ENCODE peak calls at places on chromosomes 16 and 17, in ten cellular contexts. J, E, A, K, O, G, B, D, F and N are unnamed samples. For H3K4me1 and H3K36me3, the result is how much of the 10 kb centered on the place peaks cover.

GRCh38 chr17:31534223-31534888 is 142.9 kb downstream of the RAB11FIP4 start:
- DNase-seq in A (no peak), F (no peak), J (no peak), B (no peak), G (peak), E (peak), K (no peak), O (no peak), D (no peak), N (no peak)

GRCh38 chr17:55642741-55643140 is 79.9 kb downstream of the TMEM100 start:
- DNase-seq in G (no peak), J (no peak), F (no peak), A (no peak), B (no peak), K (no peak), O (no peak), E (no peak), D (no peak), N (no peak)

GRCh38 chr17:2214047-2214717 is 89.4 kb downstream of the SMG6 start:
- DNase-seq in E (peak), O (peak), D (no peak), G (no peak), J (peak), A (peak), K (peak), B (peak), F (no peak), N (peak)

GRCh38 chr17:17919169-17920107 is 52.8 kb downstream of the TOM1L2 start:
- DNase-seq in E (peak), D (peak), K (peak), G (peak), B (peak), A (peak), O (peak), J (peak), F (peak), N (peak)

GRCh38 chr16:21625026-21625425 is 25.6 kb downstream of the METTL9 start:
- DNase-seq in O (no peak), K (no peak), F (no peak), A (no peak), D (no peak), B (no peak), J (no peak), G (no peak), E (no peak), N (no peak)

GRCh38 chr17:33968350-33969044 is 286.6 kb upstream of the CCL2 start:
- DNase-seq in O (no peak), D (no peak), B (no peak), K (no peak), F (no peak), J (no peak), A (no peak), E (no peak), G (no peak), N (peak)

GRCh38 chr17:40547079-40547784 is 18.0 kb downstream of the CCR7 start:
- DNase-seq in D (peak), G (peak), K (peak), F (no peak), E (no peak), J (peak), A (peak), O (peak), B (peak), N (peak)

GRCh38 chr16:81945665-81946064 is 65.6 kb downstream of the SDR42E1 start:
- DNase-seq in E (peak), O (no peak), K (no peak), J (no peak), D (no peak), B (no peak), A (no peak), F (no peak), G (no peak), N (no peak)

GRCh38 chr17:50186661-50187402 is 14.6 kb downstream of the COL1A1 start:
- DNase-seq in A (no peak), K (no peak), O (no peak), E (peak), D (no peak), J (no peak), G (no peak), B (no peak), F (no peak), N (no peak)

GRCh38 chr17:45019177-45019711 is 32.2 kb downstream of the DCAKD start:
- DNase-seq in O (peak), K (no peak), B (peak), J (peak), G (no peak), A (no peak), D (peak), F (peak), E (peak), N (peak)

GRCh38 chr17:50638572-50638850 is 3.8 kb downstream of the ABCC3 start:
- DNase-seq in D (peak), E (peak), A (no peak), B (no peak), G (no peak), J (no peak), F (no peak), K (no peak), O (no peak), N (no peak)

GRCh38 chr17:49748791-49749190 is 15.1 kb downstream of the FAM117A start:
- DNase-seq in B (peak), D (no peak), F (no peak), J (no peak), A (no peak), E (no peak), G (no peak), K (no peak), O (no peak), N (no peak)

GRCh38 chr16:16120044-16120381 is 103.3 kb downstream of the ABCC6 start:
- DNase-seq in F (no peak), E (no peak), K (no peak), D (no peak), J (no peak), O (no peak), G (no peak), A (no peak), B (peak), N (no peak)

GRCh38 chr17:28865946-28866752 is 11.3 kb downstream of the ERAL1 start:
- DNase-seq in J (no peak), E (no peak), D (no peak), G (no peak), K (no peak), O (no peak), B (no peak), A (no peak), F (no peak), N (no peak)

GRCh38 chr17:41145261-41145660 is 4.4 kb downstream of the KRTAP4-5 start:
- DNase-seq in E (no peak), D (no peak), A (no peak), J (no peak), F (no peak), B (no peak), K (no peak), O (no peak), G (no peak), N (no peak)

GRCh38 chr17:47192549-47192948 is 3.5 kb upstream of the CDC27 start:
- DNase-seq in E (no peak), F (no peak), G (no peak), A (no peak), K (no peak), B (no peak), D (no peak), J (no peak), O (no peak), N (no peak)

GRCh38 chr17:49659983-49660382 is 17.9 kb downstream of the SPOP start:
- DNase-seq in K (no peak), G (no peak), A (no peak), D (no peak), O (no peak), B (no peak), F (no peak), J (no peak), E (no peak), N (no peak)

GRCh38 chr17:37742114-37742761 is 2.6 kb downstream of the HNF1B start:
- DNase-seq in G (peak), F (no peak), A (no peak), B (no peak), D (peak), K (no peak), E (peak), O (no peak), J (no peak), N (peak)

GRCh38 chr17:75153854-75154194 is 488 bp downstream of the JPT1 start:
- DNase-seq in K (no peak), J (no peak), B (peak), O (peak), G (no peak), D (peak), F (peak), E (no peak), A (no peak), N (peak)

GRCh38 chr16:31427441-31428276 is 501 bp downstream of the COX6A2 start:
- DNase-seq in K (peak), D (peak), G (no peak), J (peak), F (peak), O (peak), A (no peak), E (no peak), B (peak), N (peak)

GRCh38 chr17:17551361-17551760 is 40.1 kb downstream of the PEMT start:
- DNase-seq in G (no peak), D (no peak), J (no peak), F (no peak), K (no peak), B (no peak), A (no peak), O (peak), E (no peak), N (no peak)

GRCh38 chr16:65621640-65622039 is 499.8 kb upstream of the CDH11 start:
- DNase-seq in D (no peak), F (no peak), G (no peak), O (no peak), K (no peak), E (no peak), J (no peak), B (no peak), A (no peak), N (no peak)

GRCh38 chr17:35286120-35286781 is 43.4 kb downstream of the SLFN5 start:
- DNase-seq in G (no peak), J (no peak), F (no peak), O (no peak), A (no peak), B (no peak), D (no peak), E (peak), K (no peak), N (no peak)

GRCh38 chr17:15273141-15273793 is 8.1 kb upstream of the PMP22 start:
- DNase-seq in B (no peak), G (no peak), O (no peak), D (no peak), F (no peak), K (no peak), J (no peak), A (no peak), E (peak), N (no peak)

GRCh38 chr16:53950677-53951076 is 246.7 kb downstream of the FTO start:
- DNase-seq in O (no peak), A (no peak), E (no peak), F (no peak), B (no peak), J (no peak), K (no peak), D (no peak), G (no peak), N (no peak)

GRCh38 chr17:81035389-81036127 is 607 bp downstream of the BAIAP2 start:
- DNase-seq in A (no peak), J (no peak), O (peak), B (no peak), D (no peak), E (no peak), K (no peak), F (peak), G (no peak), N (peak)

GRCh38 chr17:81037026-81037782 is 2.3 kb downstream of the BAIAP2 start:
- DNase-seq in O (peak), J (peak), E (no peak), B (no peak), G (no peak), D (peak), F (peak), K (peak), A (no peak), N (no peak)

GRCh38 chr17:81034779-81035388 is at the start of gene BAIAP2:
- DNase-seq in F (peak), J (peak), B (peak), O (peak), D (peak), A (peak), E (peak), K (peak), G (peak), N (peak)

GRCh38 chr17:81037783-81038733 is 3.1 kb downstream of the BAIAP2 start:
- DNase-seq in G (no peak), J (no peak), O (peak), B (no peak), K (peak), F (no peak), A (no peak), D (peak), E (no peak), N (peak)

GRCh38 chr17:81036128-81036891 is 1.4 kb downstream of the BAIAP2 start:
- DNase-seq in D (no peak), O (peak), K (no peak), F (peak), E (no peak), B (no peak), J (no peak), A (no peak), G (no peak), N (no peak)
- H3K4me1 ChIP-seq in D (half or more), O (under half), K (half or more), F (half or more), E (under half), B (half or more), J (half or more), A (half or more), G (half or more), N (under half)

GRCh38 chr16:47506800-47507199 is 45.7 kb downstream of the PHKB start:
- DNase-seq in J (no peak), G (no peak), A (no peak), O (no peak), D (no peak), F (no peak), E (no peak), K (no peak), B (no peak), N (no peak)

GRCh38 chr16:47507701-47508100 is 46.6 kb downstream of the PHKB start:
- DNase-seq in E (peak), J (no peak), D (no peak), A (no peak), O (no peak), B (no peak), G (no peak), F (no peak), K (no peak), N (no peak)

GRCh38 chr16:47499700-47500264 is 38.7 kb downstream of the PHKB start:
- DNase-seq in K (no peak), B (no peak), F (no peak), G (no peak), A (no peak), E (no peak), D (no peak), O (no peak), J (no peak), N (no peak)

GRCh38 chr16:47504599-47504998 is 43.5 kb downstream of the PHKB start:
- DNase-seq in A (no peak), F (no peak), D (no peak), B (no peak), J (no peak), K (no peak), O (peak), E (peak), G (peak), N (no peak)

GRCh38 chr16:47503936-47504335 is 42.8 kb downstream of the PHKB start:
- DNase-seq in E (peak), G (peak), B (no peak), J (no peak), K (no peak), O (no peak), F (no peak), A (no peak), D (no peak), N (no peak)
- H3K36me3 ChIP-seq in E (under half), G (under half), B (under half), J (half or more), K (under half), O (half or more), F (half or more), A (under half), D (under half), N (half or more)

GRCh38 chr17:3812771-3813170 is 11.8 kb upstream of the ITGAE start:
- DNase-seq in B (no peak), A (no peak), O (no peak), K (no peak), J (no peak), G (no peak), D (no peak), F (no peak), E (no peak), N (no peak)

GRCh38 chr17:3815925-3816324 is 14.9 kb upstream of the ITGAE start:
- DNase-seq in J (no peak), E (no peak), O (no peak), B (no peak), A (no peak), D (no peak), F (no peak), G (no peak), K (no peak), N (no peak)

GRCh38 chr17:3814361-3814760 is 13.4 kb upstream of the ITGAE start:
- DNase-seq in E (no peak), K (no peak), G (no peak), F (no peak), A (no peak), D (no peak), O (no peak), B (no peak), J (no peak), N (no peak)

GRCh38 chr17:3813171-3813570 is 12.2 kb upstream of the ITGAE start:
- DNase-seq in O (no peak), J (no peak), B (no peak), A (no peak), G (no peak), F (no peak), E (no peak), K (no peak), D (no peak), N (no peak)

GRCh38 chr17:3815122-3815521 is 14.1 kb upstream of the ITGAE start:
- DNase-seq in D (no peak), B (no peak), G (no peak), K (no peak), J (no peak), A (no peak), F (no peak), O (no peak), E (no peak), N (no peak)
- H3K27ac ChIP-seq in D (no peak), B (no peak), G (no peak), K (no peak), J (no peak), A (no peak), F (no peak), O (peak), E (no peak), N (no peak)

GRCh38 chr16:49810769-49811315 is 45.1 kb downstream of the ZNF423 start:
- DNase-seq in O (no peak), E (no peak), F (no peak), D (no peak), J (no peak), G (no peak), A (no peak), B (no peak), K (no peak), N (no peak)
- H3K4me1 ChIP-seq in O (half or more), E (under half), F (under half), D (under half), J (under half), G (under half), A (under half), B (under half), K (under half), N (under half)